ENCODE peak calls at places on chromosomes 11 and 22, in eight cellular contexts. One of them, this sample, is unnamed.

GRCh38 chr11:123193742-123194141 is 1.3 kb downstream of the CLMP start:
- DNase-seq in spleen: no peak
- DNase-seq in esophagus squamous epithelium: no peak
- DNase-seq in HCT116: no peak
- DNase-seq in GM12892: no peak
- DNase-seq in adrenal gland: no peak
- DNase-seq in esophagus muscularis mucosa: no peak
- DNase-seq in transverse colon: no peak
- DNase-seq in this sample: no peak

GRCh38 chr11:112453601-112454577 is 193.2 kb upstream of the PLET1 start:
- DNase-seq in spleen: no peak
- DNase-seq in esophagus squamous epithelium: no peak
- DNase-seq in HCT116: peak; percentile 34
- DNase-seq in GM12892: no peak
- DNase-seq in adrenal gland: peak; percentile 68
- DNase-seq in esophagus muscularis mucosa: no peak
- DNase-seq in transverse colon: peak; percentile 26
- DNase-seq in this sample: peak; percentile 19

GRCh38 chr11:57460017-57460755 is at the start of gene RTN4RL2:
- DNase-seq in spleen: peak; percentile 86
- DNase-seq in esophagus squamous epithelium: no peak
- DNase-seq in HCT116: peak; percentile 52
- DNase-seq in GM12892: peak; percentile 80
- DNase-seq in adrenal gland: peak; percentile 30
- DNase-seq in esophagus muscularis mucosa: no peak
- DNase-seq in transverse colon: no peak
- DNase-seq in this sample: peak; percentile 82

GRCh38 chr11:124069429-124070401 is 28.6 kb upstream of the OR10G7 start:
- DNase-seq in spleen: peak; percentile 87
- DNase-seq in esophagus squamous epithelium: no peak
- DNase-seq in HCT116: peak; percentile 42
- DNase-seq in GM12892: no peak
- DNase-seq in adrenal gland: peak; percentile 45
- DNase-seq in esophagus muscularis mucosa: no peak
- DNase-seq in transverse colon: peak; percentile 36
- DNase-seq in this sample: no peak

GRCh38 chr11:130071211-130071712 is 1.6 kb downstream of the APLP2 start:
- DNase-seq in spleen: no peak
- DNase-seq in esophagus squamous epithelium: no peak
- DNase-seq in HCT116: no peak
- DNase-seq in GM12892: no peak
- DNase-seq in adrenal gland: no peak
- DNase-seq in esophagus muscularis mucosa: no peak
- DNase-seq in transverse colon: no peak
- DNase-seq in this sample: peak; percentile 28

GRCh38 chr11:90908074-90908473 is 685.2 kb upstream of the CHORDC1 start:
- DNase-seq in spleen: no peak
- DNase-seq in esophagus squamous epithelium: no peak
- DNase-seq in HCT116: no peak
- DNase-seq in GM12892: no peak
- DNase-seq in adrenal gland: no peak
- DNase-seq in esophagus muscularis mucosa: no peak
- DNase-seq in transverse colon: no peak
- DNase-seq in this sample: no peak

GRCh38 chr11:122115520-122116343 is at the start of gene BLID:
- DNase-seq in spleen: no peak
- DNase-seq in esophagus squamous epithelium: no peak
- DNase-seq in HCT116: no peak
- DNase-seq in GM12892: no peak
- DNase-seq in adrenal gland: peak; percentile 42
- DNase-seq in esophagus muscularis mucosa: no peak
- DNase-seq in transverse colon: peak; percentile 19
- DNase-seq in this sample: no peak

GRCh38 chr11:30698425-30698824 is 112.3 kb upstream of the MPPED2 start:
- DNase-seq in spleen: no peak
- DNase-seq in esophagus squamous epithelium: no peak
- DNase-seq in HCT116: no peak
- DNase-seq in GM12892: no peak
- DNase-seq in adrenal gland: no peak
- DNase-seq in esophagus muscularis mucosa: no peak
- DNase-seq in transverse colon: no peak
- DNase-seq in this sample: no peak

GRCh38 chr22:49855491-49855911 is 1.9 kb downstream of the ZBED4 start:
- DNase-seq in spleen: peak; percentile 51
- DNase-seq in esophagus squamous epithelium: no peak
- DNase-seq in HCT116: no peak
- DNase-seq in GM12892: no peak
- DNase-seq in adrenal gland: no peak
- DNase-seq in esophagus muscularis mucosa: no peak
- DNase-seq in transverse colon: peak; percentile 47
- DNase-seq in this sample: no peak

DNA sequence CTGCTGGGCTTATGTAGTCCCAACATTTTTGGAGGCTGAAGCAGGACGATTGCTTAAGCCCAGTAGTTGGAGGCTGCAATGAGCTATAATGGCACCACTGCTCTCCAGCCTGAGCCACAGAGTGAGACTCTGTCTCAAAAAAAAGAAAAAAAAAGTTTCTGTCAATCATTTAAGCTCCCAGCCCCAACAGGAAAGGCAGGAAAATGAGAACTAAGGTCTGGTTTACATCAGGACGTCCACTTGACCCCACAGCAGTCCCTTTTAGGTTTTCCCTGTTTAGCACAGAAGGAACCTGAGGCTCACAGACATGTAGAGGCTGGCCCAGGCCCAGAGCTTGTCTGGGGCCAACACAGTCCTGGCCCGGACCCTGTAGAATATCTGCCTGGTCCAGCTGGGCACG is 9.2 kb upstream of the TTLL1 start:
- DNase-seq in spleen: no peak
- DNase-seq in esophagus squamous epithelium: no peak
- DNase-seq in HCT116: no peak
- DNase-seq in GM12892: no peak
- DNase-seq in adrenal gland: no peak
- DNase-seq in esophagus muscularis mucosa: no peak
- DNase-seq in transverse colon: no peak
- DNase-seq in this sample: no peak
- TF ChIP-seq POLR2A in spleen: no peak
- TF ChIP-seq POLR2A in esophagus squamous epithelium: no peak
- TF ChIP-seq POLR2A in HCT116: no peak
- TF ChIP-seq POLR2A in GM12892: no peak
- TF ChIP-seq POLR2A in adrenal gland: no peak
- TF ChIP-seq POLR2A in esophagus muscularis mucosa: no peak
- TF ChIP-seq POLR2A in transverse colon: no peak
- TF ChIP-seq POLR2A in this sample: no peak

DNA sequence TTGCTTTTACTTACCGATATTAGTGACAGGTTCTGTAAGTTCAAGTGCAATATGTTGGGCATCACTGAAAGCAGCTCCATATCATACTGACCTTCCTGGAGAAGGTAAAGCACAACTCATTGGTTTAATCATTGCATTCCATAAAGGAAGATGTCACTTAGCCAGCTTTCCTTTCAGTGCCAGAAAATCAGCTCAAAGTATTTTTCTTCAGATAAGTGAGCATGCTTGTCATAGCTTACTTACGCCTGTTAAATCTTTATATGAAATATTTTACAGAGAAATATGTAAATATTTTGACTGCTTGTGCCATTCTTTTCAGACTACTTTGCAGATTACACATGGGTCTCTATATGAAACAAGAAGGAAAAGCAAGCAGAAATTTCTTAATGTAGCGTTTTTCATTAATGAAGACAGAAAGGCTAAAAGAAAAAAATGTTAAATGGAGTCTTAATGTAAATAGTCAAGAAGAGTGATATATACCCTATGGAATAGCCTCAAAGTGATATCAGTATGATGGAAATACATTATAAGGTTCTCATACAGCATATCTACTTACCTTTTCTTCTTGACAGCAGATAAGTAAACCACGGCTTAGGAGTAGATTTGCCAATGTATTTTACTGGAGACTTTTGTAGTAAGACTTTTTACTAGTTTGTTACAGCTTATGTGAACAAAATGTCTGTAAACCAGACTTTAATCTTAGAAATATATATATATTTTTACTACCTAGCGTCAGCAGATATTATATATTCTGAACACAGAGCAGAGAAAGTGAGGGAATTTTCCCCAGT is 649.7 kb downstream of the METTL15 start:
- DNase-seq in spleen: no peak
- DNase-seq in esophagus squamous epithelium: no peak
- DNase-seq in HCT116: no peak
- DNase-seq in GM12892: no peak
- DNase-seq in adrenal gland: no peak
- DNase-seq in esophagus muscularis mucosa: no peak
- DNase-seq in transverse colon: no peak
- DNase-seq in this sample: peak; percentile 7
- TF ChIP-seq POLR2A in spleen: no peak
- TF ChIP-seq POLR2A in esophagus squamous epithelium: no peak
- TF ChIP-seq POLR2A in HCT116: no peak
- TF ChIP-seq POLR2A in GM12892: no peak
- TF ChIP-seq POLR2A in adrenal gland: no peak
- TF ChIP-seq POLR2A in esophagus muscularis mucosa: no peak
- TF ChIP-seq POLR2A in transverse colon: no peak
- TF ChIP-seq POLR2A in this sample: no peak

DNA sequence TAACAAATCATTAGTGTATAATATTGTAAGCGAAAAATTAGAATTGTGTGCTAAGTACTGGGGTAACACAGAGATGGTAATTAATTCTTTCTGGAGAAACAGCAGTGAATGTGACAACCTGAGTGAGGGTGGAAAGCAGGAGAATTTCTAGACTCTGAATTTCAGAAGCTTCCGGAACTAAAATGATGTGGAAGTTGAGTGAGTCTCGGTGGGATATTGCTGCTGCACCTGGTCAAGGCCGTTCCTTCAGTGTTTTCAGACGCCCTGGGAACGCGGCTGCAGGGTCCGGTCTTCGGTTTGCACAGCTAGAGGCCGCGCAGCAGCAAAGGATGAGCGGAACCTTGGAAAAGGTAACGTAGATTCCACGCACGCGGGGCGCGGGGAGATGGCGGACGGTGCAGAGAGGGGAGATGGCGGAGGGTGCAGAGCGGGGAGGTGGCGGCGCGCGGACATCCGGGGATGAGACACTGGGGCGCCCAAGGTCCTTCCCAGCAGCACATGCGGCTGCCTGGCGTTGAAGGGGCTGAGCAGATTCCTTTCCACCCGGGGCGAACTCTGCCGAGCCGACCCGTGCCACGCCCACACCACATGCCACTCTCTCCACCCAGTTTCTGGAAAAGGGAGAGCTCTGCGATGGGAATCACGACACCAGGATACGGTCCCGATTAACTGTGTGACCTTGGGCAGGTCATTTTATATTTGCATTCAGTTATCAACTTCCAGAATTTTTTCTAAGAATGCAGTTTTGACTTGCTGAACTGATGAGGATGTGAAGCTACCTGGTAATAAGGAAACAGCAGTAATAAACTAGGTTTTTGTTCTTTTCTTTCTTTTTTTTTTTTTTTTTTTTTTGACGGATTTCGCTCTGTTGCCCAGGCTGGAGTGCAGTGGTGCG is at the start of gene MRPL48:
- DNase-seq in spleen: peak; percentile 97
- DNase-seq in esophagus squamous epithelium: peak; percentile 72
- DNase-seq in HCT116: peak; percentile 91
- DNase-seq in GM12892: peak; percentile 94
- DNase-seq in adrenal gland: peak; percentile 96
- DNase-seq in esophagus muscularis mucosa: peak; percentile 97
- DNase-seq in transverse colon: peak; percentile 93
- DNase-seq in this sample: peak; percentile 96
- TF ChIP-seq POLR2A in spleen: no peak
- TF ChIP-seq POLR2A in esophagus squamous epithelium: no peak
- TF ChIP-seq POLR2A in HCT116: peak; percentile 75
- TF ChIP-seq POLR2A in GM12892: peak; percentile 91
- TF ChIP-seq POLR2A in adrenal gland: peak; percentile 35
- TF ChIP-seq POLR2A in esophagus muscularis mucosa: no peak
- TF ChIP-seq POLR2A in transverse colon: peak; percentile 72
- TF ChIP-seq POLR2A in this sample: peak; percentile 81

DNA sequence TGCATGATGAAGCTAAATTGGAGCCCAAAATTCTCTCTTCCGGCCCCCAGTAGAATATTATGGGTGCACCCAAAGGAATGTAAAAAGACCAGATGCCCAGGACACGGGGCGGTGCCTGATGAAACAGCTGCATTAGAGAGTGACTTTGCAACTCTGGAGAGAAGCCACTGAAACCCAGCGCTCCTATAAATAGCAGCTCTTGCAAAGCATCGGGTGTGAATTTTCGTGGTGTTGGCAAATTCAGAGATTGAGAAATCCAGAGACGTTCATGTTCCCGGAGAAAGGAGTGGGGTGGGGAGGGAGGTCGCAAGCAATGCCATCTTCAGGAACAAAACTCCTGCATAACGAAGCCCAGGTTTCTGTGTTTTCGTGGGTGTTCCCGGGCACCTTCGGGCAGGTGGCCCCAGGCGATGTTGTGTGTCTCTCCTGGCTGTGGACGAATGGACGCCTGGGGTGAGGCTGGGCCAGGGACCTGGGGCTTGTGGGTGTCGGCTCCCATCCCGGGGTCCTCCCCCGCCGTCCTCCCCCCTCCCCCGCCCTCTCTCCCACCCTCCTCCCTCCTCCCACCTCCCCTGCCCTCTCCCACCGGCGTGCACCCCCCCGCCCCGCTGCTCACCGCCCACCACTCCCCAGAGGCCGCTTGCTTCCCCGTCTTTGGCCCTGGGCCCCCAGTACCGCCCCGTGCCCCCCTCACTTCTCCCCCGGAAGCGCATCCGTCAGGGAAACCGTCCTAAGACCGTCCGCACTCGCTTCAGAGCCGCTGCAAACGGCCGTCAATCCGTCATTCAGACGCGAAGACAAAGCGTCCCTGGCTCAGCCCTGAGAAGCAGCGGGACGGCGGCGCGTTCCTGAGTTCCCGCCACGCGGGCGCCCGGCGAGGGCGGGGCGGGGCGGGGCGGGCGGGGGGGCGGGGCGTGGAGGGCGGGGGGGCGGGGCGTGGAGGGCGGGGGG is 26.7 kb upstream of the TOLLIP start:
- DNase-seq in spleen: peak; percentile 92
- DNase-seq in esophagus squamous epithelium: no peak
- DNase-seq in HCT116: no peak
- DNase-seq in GM12892: no peak
- DNase-seq in adrenal gland: peak; percentile 69
- DNase-seq in esophagus muscularis mucosa: peak; percentile 94
- DNase-seq in transverse colon: peak; percentile 69
- DNase-seq in this sample: peak; percentile 33
- TF ChIP-seq POLR2A in spleen: no peak
- TF ChIP-seq POLR2A in esophagus squamous epithelium: no peak
- TF ChIP-seq POLR2A in HCT116: no peak
- TF ChIP-seq POLR2A in GM12892: no peak
- TF ChIP-seq POLR2A in adrenal gland: no peak
- TF ChIP-seq POLR2A in esophagus muscularis mucosa: peak; percentile 34
- TF ChIP-seq POLR2A in transverse colon: no peak
- TF ChIP-seq POLR2A in this sample: peak; percentile 32

DNA sequence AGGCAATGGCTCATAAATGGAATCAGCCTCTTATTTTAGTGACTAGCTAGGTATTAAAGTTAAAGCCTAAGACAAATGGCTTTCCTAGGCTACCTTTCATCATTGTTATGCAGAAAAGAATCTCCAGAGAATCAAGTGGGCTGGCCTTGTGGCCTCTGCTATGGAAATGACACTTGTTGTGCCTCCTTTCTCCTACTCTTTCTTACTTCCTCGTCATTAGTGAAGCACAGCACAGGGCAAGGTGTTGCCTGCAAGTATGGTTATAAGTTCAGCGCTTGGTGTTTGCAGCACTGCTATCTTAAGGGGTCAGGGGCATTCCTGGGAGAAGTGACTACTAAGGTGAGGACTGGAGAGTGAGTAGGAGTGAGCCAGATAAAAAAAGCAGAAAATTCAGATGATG is 45.4 kb upstream of the GLYATL1 start:
- DNase-seq in spleen: no peak
- DNase-seq in esophagus squamous epithelium: no peak
- DNase-seq in HCT116: no peak
- DNase-seq in GM12892: no peak
- DNase-seq in adrenal gland: no peak
- DNase-seq in esophagus muscularis mucosa: no peak
- DNase-seq in transverse colon: no peak
- DNase-seq in this sample: no peak
- TF ChIP-seq POLR2A in spleen: no peak
- TF ChIP-seq POLR2A in esophagus squamous epithelium: no peak
- TF ChIP-seq POLR2A in HCT116: no peak
- TF ChIP-seq POLR2A in GM12892: no peak
- TF ChIP-seq POLR2A in adrenal gland: no peak
- TF ChIP-seq POLR2A in esophagus muscularis mucosa: no peak
- TF ChIP-seq POLR2A in transverse colon: no peak
- TF ChIP-seq POLR2A in this sample: no peak

This sample was measured in H54.